ENCODE peak calls at places on chromosomes 13 and 19, in five cellular contexts. One of them, this sample, is unnamed.

GRCh38 chr19:39310558-39311311 is 9.9 kb downstream of the LRFN1 start:
- DNase-seq in breast epithelium: no peak
- DNase-seq in heart left ventricle: no peak
- DNase-seq in A549: peak; percentile 55
- DNase-seq in stomach: no peak
- DNase-seq in this sample: no peak

GRCh38 chr13:109204252-109204651 is 574.8 kb downstream of the MYO16 start:
- DNase-seq in breast epithelium: no peak
- DNase-seq in heart left ventricle: no peak
- DNase-seq in A549: no peak
- DNase-seq in stomach: no peak
- DNase-seq in this sample: no peak

GRCh38 chr19:44303976-44304568 is 753 bp downstream of the ZNF235 start:
- DNase-seq in breast epithelium: no peak
- DNase-seq in heart left ventricle: no peak
- DNase-seq in A549: peak; percentile 25
- DNase-seq in stomach: no peak
- DNase-seq in this sample: no peak

GRCh38 chr19:17680235-17680722 is 7.9 kb downstream of the UNC13A start:
- DNase-seq in breast epithelium: no peak
- DNase-seq in heart left ventricle: peak; percentile 87
- DNase-seq in A549: peak; percentile 75
- DNase-seq in stomach: peak; percentile 57
- DNase-seq in this sample: peak; percentile 92

GRCh38 chr13:36059366-36059765 is 71.8 kb downstream of the DCLK1 start:
- DNase-seq in breast epithelium: no peak
- DNase-seq in heart left ventricle: no peak
- DNase-seq in A549: no peak
- DNase-seq in stomach: no peak
- DNase-seq in this sample: no peak

GRCh38 chr19:6204212-6204611 is 68.7 kb downstream of the ACSBG2 start:
- DNase-seq in breast epithelium: peak; percentile 50
- DNase-seq in heart left ventricle: no peak
- DNase-seq in A549: no peak
- DNase-seq in stomach: no peak
- DNase-seq in this sample: no peak

GRCh38 chr19:5837768-5838364 is 1.6 kb downstream of the FUT6 start:
- DNase-seq in breast epithelium: no peak
- DNase-seq in heart left ventricle: no peak
- DNase-seq in A549: no peak
- DNase-seq in stomach: no peak
- DNase-seq in this sample: no peak

GRCh38 chr19:43620061-43621001 is 902 bp upstream of the ZNF428 start:
- DNase-seq in breast epithelium: no peak
- DNase-seq in heart left ventricle: no peak
- DNase-seq in A549: no peak
- DNase-seq in stomach: no peak
- DNase-seq in this sample: no peak

GRCh38 chr13:81745391-81745790 is 1404.5 kb upstream of the SPRY2 start:
- DNase-seq in breast epithelium: no peak
- DNase-seq in heart left ventricle: no peak
- DNase-seq in A549: no peak
- DNase-seq in stomach: no peak
- DNase-seq in this sample: no peak

GRCh38 chr19:6126335-6126974 is 9.0 kb upstream of the ACSBG2 start:
- DNase-seq in breast epithelium: no peak
- DNase-seq in heart left ventricle: no peak
- DNase-seq in A549: peak; percentile 86
- DNase-seq in stomach: no peak
- DNase-seq in this sample: no peak

GRCh38 chr13:70893832-70894231 is 785.6 kb upstream of the KLHL1 start:
- DNase-seq in breast epithelium: no peak
- DNase-seq in heart left ventricle: no peak
- DNase-seq in A549: no peak
- DNase-seq in stomach: no peak
- DNase-seq in this sample: no peak

GRCh38 chr19:49104229-49104864 is 9.8 kb upstream of the LIN7B start:
- DNase-seq in breast epithelium: no peak
- DNase-seq in heart left ventricle: peak; percentile 66
- DNase-seq in A549: no peak
- DNase-seq in stomach: no peak
- DNase-seq in this sample: peak; percentile 54

GRCh38 chr19:58279042-58279924 is 528 bp downstream of the ZNF8 start:
- DNase-seq in breast epithelium: peak; percentile 57
- DNase-seq in heart left ventricle: peak; percentile 91
- DNase-seq in A549: peak; percentile 71
- DNase-seq in stomach: peak; percentile 63
- DNase-seq in this sample: peak; percentile 91

GRCh38 chr13:45269204-45269603 is 68.4 kb upstream of the KCTD4 start:
- DNase-seq in breast epithelium: no peak
- DNase-seq in heart left ventricle: no peak
- DNase-seq in A549: no peak
- DNase-seq in stomach: no peak
- DNase-seq in this sample: no peak

GRCh38 chr19:15115080-15115479 is 7.9 kb downstream of the SYDE1 start:
- DNase-seq in breast epithelium: no peak
- DNase-seq in heart left ventricle: peak; percentile 90
- DNase-seq in A549: no peak
- DNase-seq in stomach: peak; percentile 43
- DNase-seq in this sample: no peak

GRCh38 chr19:55526216-55527196 is 10.4 kb downstream of the SBK2 start:
- DNase-seq in breast epithelium: peak; percentile 78
- DNase-seq in heart left ventricle: peak; percentile 89
- DNase-seq in A549: peak; percentile 95
- DNase-seq in stomach: peak; percentile 93
- DNase-seq in this sample: peak; percentile 50

GRCh38 chr13:112958127-112958989 is 10.7 kb upstream of the MCF2L start:
- DNase-seq in breast epithelium: no peak
- DNase-seq in heart left ventricle: no peak
- DNase-seq in A549: no peak
- DNase-seq in stomach: no peak
- DNase-seq in this sample: peak; percentile 20

GRCh38 chr13:37526710-37527446 is 71.7 kb downstream of the POSTN start:
- DNase-seq in breast epithelium: no peak
- DNase-seq in heart left ventricle: no peak
- DNase-seq in A549: no peak
- DNase-seq in stomach: no peak
- DNase-seq in this sample: no peak

GRCh38 chr19:56071151-56071550 is 49.9 kb downstream of the ZNF787 start:
- DNase-seq in breast epithelium: no peak
- DNase-seq in heart left ventricle: no peak
- DNase-seq in A549: no peak
- DNase-seq in stomach: no peak
- DNase-seq in this sample: no peak

GRCh38 chr19:36849701-36850645 is 703 bp upstream of the ZNF345 start:
- DNase-seq in breast epithelium: peak; percentile 81
- DNase-seq in heart left ventricle: peak; percentile 95
- DNase-seq in A549: peak; percentile 65
- DNase-seq in stomach: peak; percentile 90
- DNase-seq in this sample: peak; percentile 94
- TF ChIP-seq POLR2A in breast epithelium: no peak
- TF ChIP-seq POLR2A in heart left ventricle: no peak
- TF ChIP-seq POLR2A in A549: no peak
- TF ChIP-seq POLR2A in stomach: no peak
- TF ChIP-seq POLR2A in this sample: no peak

DNA sequence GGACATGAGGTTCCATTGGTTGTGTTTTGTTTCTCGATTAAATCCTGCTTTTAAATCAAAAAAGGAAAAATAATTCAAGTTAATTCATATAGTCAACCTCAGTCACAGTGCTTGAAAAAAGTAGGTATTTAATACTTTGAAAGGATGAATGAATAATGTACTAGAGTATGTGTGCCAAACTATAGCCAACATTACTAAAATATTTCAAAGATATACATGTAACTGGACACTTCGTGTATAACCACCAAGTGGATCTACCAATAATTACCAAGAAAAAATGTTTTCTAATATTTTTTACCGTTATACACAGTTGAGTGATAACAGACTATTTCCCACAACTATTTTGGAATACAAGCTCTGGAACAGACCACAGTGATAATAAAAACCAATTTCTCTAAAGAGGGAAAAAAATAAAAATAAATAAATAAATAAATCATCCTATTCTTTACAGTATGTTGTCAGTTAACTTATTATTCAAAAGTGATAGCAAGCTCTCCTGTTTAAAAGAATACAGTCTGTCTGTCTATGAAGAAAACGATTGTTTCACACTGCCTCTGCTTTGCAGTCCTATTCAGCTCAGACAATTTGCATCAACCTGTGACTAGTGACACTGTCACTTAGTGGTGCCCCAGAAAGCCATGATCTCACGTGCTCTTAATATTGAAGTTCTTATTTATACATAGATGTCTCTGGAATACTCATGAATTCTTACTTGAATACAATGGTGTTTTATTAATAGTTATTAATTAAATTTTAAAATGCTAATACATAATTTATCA is 58.2 kb downstream of the UBL3 start:
- DNase-seq in breast epithelium: no peak
- DNase-seq in heart left ventricle: no peak
- DNase-seq in A549: no peak
- DNase-seq in stomach: no peak
- DNase-seq in this sample: no peak
- H3K27ac ChIP-seq in breast epithelium: no peak overlapping the region
- H3K27ac ChIP-seq in heart left ventricle: no peak overlapping the region
- H3K27ac ChIP-seq in A549: no peak overlapping the region
- H3K27ac ChIP-seq in stomach: no peak overlapping the region
- H3K27ac ChIP-seq in this sample: no peak overlapping the region

DNA sequence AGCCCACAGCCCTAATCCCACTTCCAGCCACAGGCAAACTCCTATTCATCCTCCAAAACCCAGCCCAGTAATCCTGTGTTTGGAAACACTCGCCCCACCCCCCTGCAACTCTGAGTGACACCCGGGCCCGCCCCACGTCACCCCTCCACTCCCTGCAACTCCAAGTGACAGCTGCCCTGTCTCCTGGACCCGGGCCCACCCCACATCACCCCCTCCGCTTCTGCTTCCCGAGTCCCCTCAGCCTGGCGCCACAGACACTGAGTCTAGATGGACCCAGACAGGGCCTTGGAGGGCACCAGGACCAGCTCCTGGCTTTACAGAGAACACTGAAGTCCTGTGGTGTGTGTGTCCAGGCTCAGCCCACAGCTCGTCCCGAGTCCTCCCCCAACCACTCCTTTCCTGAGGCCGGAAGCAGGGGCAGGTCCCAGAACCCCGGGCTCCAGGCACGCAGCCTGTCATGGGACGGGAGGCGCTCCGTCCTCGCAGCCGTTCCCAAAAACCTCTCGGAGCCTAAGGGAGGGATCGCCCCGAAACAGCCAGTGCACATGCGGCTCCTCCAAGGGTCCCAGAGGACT is 7.7 kb downstream of the REXO1 start:
- DNase-seq in breast epithelium: no peak
- DNase-seq in heart left ventricle: peak; percentile 76
- DNase-seq in A549: no peak
- DNase-seq in stomach: no peak
- DNase-seq in this sample: peak; percentile 61
- H3K4me1 ChIP-seq in breast epithelium: peaks cover 33% of the 10 kb centered on the region
- H3K4me1 ChIP-seq in heart left ventricle: peaks cover 85% of the 10 kb centered on the region
- H3K4me1 ChIP-seq in A549: no peaks in the 10 kb centered on the region
- H3K4me1 ChIP-seq in stomach: peaks cover 42% of the 10 kb centered on the region
- H3K4me1 ChIP-seq in this sample: peaks cover 67% of the 10 kb centered on the region

GRCh38 chr19:32890841-32891240 is 21.3 kb upstream of the SLC7A9 start:
- DNase-seq in breast epithelium: no peak
- DNase-seq in heart left ventricle: no peak
- DNase-seq in A549: no peak
- DNase-seq in stomach: no peak
- DNase-seq in this sample: no peak

GRCh38 chr19:32889137-32889934 is 19.8 kb upstream of the SLC7A9 start:
- DNase-seq in breast epithelium: no peak
- DNase-seq in heart left ventricle: no peak
- DNase-seq in A549: no peak
- DNase-seq in stomach: no peak
- DNase-seq in this sample: no peak

GRCh38 chr19:32890326-32890725 is 20.8 kb upstream of the SLC7A9 start:
- DNase-seq in breast epithelium: no peak
- DNase-seq in heart left ventricle: no peak
- DNase-seq in A549: no peak
- DNase-seq in stomach: no peak
- DNase-seq in this sample: peak; percentile 38

GRCh38 chr19:32886241-32886640 is 16.7 kb upstream of the SLC7A9 start:
- DNase-seq in breast epithelium: no peak
- DNase-seq in heart left ventricle: no peak
- DNase-seq in A549: no peak
- DNase-seq in stomach: no peak
- DNase-seq in this sample: no peak

DNA sequence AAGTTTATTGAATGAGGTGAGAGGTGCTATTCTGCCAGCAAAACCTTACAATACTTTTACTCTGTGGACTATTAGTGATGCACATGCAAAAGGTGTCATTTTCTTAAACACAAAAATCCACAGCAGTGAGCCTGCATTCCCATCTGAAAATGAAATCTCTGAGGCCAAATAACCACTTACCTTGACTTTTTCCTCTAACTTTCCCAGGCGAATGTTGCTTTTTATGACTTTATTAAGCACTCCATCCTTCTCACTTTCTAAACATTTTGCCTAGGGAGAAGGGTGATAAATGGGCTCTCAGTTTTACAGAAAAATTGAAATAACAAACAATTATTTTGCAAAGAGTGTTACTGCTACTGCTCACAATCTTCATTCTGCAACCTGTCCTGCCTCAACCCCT is 18.0 kb upstream of the SLC7A9 start:
- DNase-seq in breast epithelium: no peak
- DNase-seq in heart left ventricle: no peak
- DNase-seq in A549: no peak
- DNase-seq in stomach: no peak
- DNase-seq in this sample: no peak
- TF ChIP-seq POLR2A in breast epithelium: no peak
- TF ChIP-seq POLR2A in heart left ventricle: no peak
- TF ChIP-seq POLR2A in A549: no peak
- TF ChIP-seq POLR2A in stomach: no peak
- TF ChIP-seq POLR2A in this sample: no peak

GRCh38 chr19:18684642-18684993 is 1.1 kb downstream of the CRTC1 start:
- DNase-seq in breast epithelium: no peak
- DNase-seq in heart left ventricle: no peak
- DNase-seq in A549: no peak
- DNase-seq in stomach: no peak
- DNase-seq in this sample: no peak
- H3K27ac ChIP-seq in breast epithelium: no peak overlapping the region
- H3K27ac ChIP-seq in heart left ventricle: no peak overlapping the region
- H3K27ac ChIP-seq in A549: no peak overlapping the region
- H3K27ac ChIP-seq in stomach: no peak overlapping the region
- H3K27ac ChIP-seq in this sample: no peak overlapping the region

DNA sequence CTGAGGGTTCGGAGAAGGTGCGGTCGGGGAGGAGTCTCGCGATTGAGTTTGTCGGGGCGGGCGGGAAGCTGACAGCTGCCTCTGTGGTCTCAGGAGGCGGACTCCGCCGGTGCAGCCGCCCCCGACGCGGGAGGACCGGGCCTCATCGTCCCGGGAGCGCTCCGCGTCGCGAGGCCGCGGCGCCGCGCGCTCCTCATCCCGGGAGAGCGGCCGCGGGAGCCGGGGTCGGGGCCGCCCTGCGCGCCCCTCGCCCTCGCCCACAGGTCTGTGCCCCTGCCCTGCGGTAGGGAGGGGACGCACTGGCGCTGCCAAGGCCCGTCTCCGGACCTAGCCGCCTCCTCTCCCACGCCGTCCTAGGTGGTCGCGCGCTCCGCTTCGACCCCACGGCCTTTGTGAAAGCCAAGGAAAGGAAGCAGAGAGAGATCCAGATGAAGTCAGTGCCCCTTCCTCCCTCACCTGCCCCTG is 6.9 kb downstream of the PGLYRP1 start:
- DNase-seq in breast epithelium: no peak
- DNase-seq in heart left ventricle: no peak
- DNase-seq in A549: peak; percentile 30
- DNase-seq in stomach: no peak
- DNase-seq in this sample: peak; percentile 85
- H3K4me1 ChIP-seq in breast epithelium: no peaks in the 10 kb centered on the region
- H3K4me1 ChIP-seq in heart left ventricle: peaks cover 23% of the 10 kb centered on the region
- H3K4me1 ChIP-seq in A549: peaks cover 20% of the 10 kb centered on the region
- H3K4me1 ChIP-seq in stomach: peaks cover 27% of the 10 kb centered on the region
- H3K4me1 ChIP-seq in this sample: peaks cover 23% of the 10 kb centered on the region